ENCODE peak calls at places on chromosomes 3 and 15, in four cellular contexts. One of them, this sample, is unnamed.

GRCh38 chr15:92018535-92019239 is 165.2 kb downstream of the SLCO3A1 start:
- DNase-seq in GM12865: no peak
- DNase-seq in kidney epithelial cell: no peak
- DNase-seq in thoracic aorta: no peak
- DNase-seq in this sample: no peak

GRCh38 chr15:100879461-100880138 is at the start of gene ALDH1A3:
- DNase-seq in thoracic aorta: no peak
- DNase-seq in kidney epithelial cell: no peak
- DNase-seq in GM12865: peak
- DNase-seq in this sample: peak

GRCh38 chr3:169389925-169390253 is 273.6 kb downstream of the MECOM start:
- DNase-seq in GM12865: no peak
- DNase-seq in thoracic aorta: no peak
- DNase-seq in kidney epithelial cell: no peak
- DNase-seq in this sample: peak

GRCh38 chr3:138259126-138259525 is 70.5 kb downstream of the NME9 start:
- DNase-seq in thoracic aorta: no peak
- DNase-seq in GM12865: no peak
- DNase-seq in kidney epithelial cell: no peak
- DNase-seq in this sample: no peak

GRCh38 chr3:143090966-143091365 is 28.6 kb upstream of the CHST2 start:
- DNase-seq in kidney epithelial cell: no peak
- DNase-seq in GM12865: no peak
- DNase-seq in thoracic aorta: no peak
- DNase-seq in this sample: no peak

GRCh38 chr3:158314426-158315357 is 204.8 kb downstream of the RSRC1 start:
- DNase-seq in kidney epithelial cell: no peak
- DNase-seq in thoracic aorta: no peak
- DNase-seq in GM12865: peak
- DNase-seq in this sample: no peak

GRCh38 chr3:53269888-53270880 is 14.4 kb upstream of the TKT start:
- DNase-seq in thoracic aorta: peak
- DNase-seq in kidney epithelial cell: peak
- DNase-seq in GM12865: peak
- DNase-seq in this sample: peak

GRCh38 chr3:108324177-108324576 is 27.8 kb downstream of the HHLA2 start:
- DNase-seq in kidney epithelial cell: no peak
- DNase-seq in thoracic aorta: no peak
- DNase-seq in GM12865: no peak
- DNase-seq in this sample: no peak

GRCh38 chr3:111862974-111863373 is 3.9 kb downstream of the PHLDB2 start:
- DNase-seq in kidney epithelial cell: no peak
- DNase-seq in GM12865: no peak
- DNase-seq in thoracic aorta: no peak
- DNase-seq in this sample: no peak

GRCh38 chr15:101128191-101128590 is 123.7 kb downstream of the CHSY1 start:
- DNase-seq in kidney epithelial cell: peak
- DNase-seq in GM12865: no peak
- DNase-seq in thoracic aorta: no peak
- DNase-seq in this sample: no peak

GRCh38 chr3:144265527-144266100 is 294.0 kb downstream of the DIPK2A start:
- DNase-seq in thoracic aorta: no peak
- DNase-seq in kidney epithelial cell: no peak
- DNase-seq in GM12865: no peak
- DNase-seq in this sample: no peak

GRCh38 chr3:114154321-114154821 is 24.5 kb downstream of the DRD3 start:
- DNase-seq in kidney epithelial cell: no peak
- DNase-seq in thoracic aorta: no peak
- DNase-seq in GM12865: no peak
- DNase-seq in this sample: no peak

GRCh38 chr3:128091586-128091985 is 32.0 kb downstream of the RUVBL1 start:
- DNase-seq in thoracic aorta: no peak
- DNase-seq in kidney epithelial cell: no peak
- DNase-seq in GM12865: no peak
- DNase-seq in this sample: no peak

GRCh38 chr3:128094295-128095151 is 29.1 kb downstream of the RUVBL1 start:
- DNase-seq in GM12865: no peak
- DNase-seq in thoracic aorta: no peak
- DNase-seq in kidney epithelial cell: no peak
- DNase-seq in this sample: no peak

GRCh38 chr3:128084675-128085021 is 32.4 kb downstream of the SEC61A1 start:
- DNase-seq in kidney epithelial cell: no peak
- DNase-seq in GM12865: no peak
- DNase-seq in thoracic aorta: no peak
- DNase-seq in this sample: no peak

GRCh38 chr3:128083980-128084674 is 31.9 kb downstream of the SEC61A1 start:
- DNase-seq in thoracic aorta: no peak
- DNase-seq in GM12865: no peak
- DNase-seq in kidney epithelial cell: no peak
- DNase-seq in this sample: no peak

DNA sequence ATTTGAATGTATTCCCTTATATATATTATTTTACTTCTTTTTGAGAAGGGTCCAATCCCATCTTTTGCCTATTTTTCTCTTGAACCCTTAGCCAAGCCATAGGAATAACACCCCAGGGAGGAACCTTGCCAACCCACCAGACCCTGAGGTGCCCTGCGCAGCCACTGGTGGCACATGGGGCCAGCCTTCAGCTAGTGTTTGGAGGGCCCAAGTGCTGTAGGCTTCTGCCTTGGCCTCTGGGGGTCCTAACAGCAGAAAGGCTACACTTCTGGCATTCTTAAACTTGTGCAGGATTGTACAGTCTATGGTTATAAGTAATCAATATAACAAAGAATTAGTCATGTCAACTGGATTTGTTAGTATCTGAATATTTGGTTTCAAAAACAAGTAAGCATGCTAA is 34.5 kb downstream of the RUVBL1 start:
- DNase-seq in kidney epithelial cell: no peak
- DNase-seq in thoracic aorta: no peak
- DNase-seq in GM12865: no peak
- DNase-seq in this sample: no peak
- TF ChIP-seq CTCF in kidney epithelial cell: no peak
- TF ChIP-seq CTCF in thoracic aorta: no peak
- TF ChIP-seq CTCF in GM12865: no peak
- TF ChIP-seq CTCF in this sample: no peak

GRCh38 chr15:31453558-31454318 is 127.1 kb downstream of the KLF13 start:
- DNase-seq in GM12865: no peak
- DNase-seq in thoracic aorta: no peak
- DNase-seq in kidney epithelial cell: no peak
- DNase-seq in this sample: no peak
- TF ChIP-seq CTCF in GM12865: no peak
- TF ChIP-seq CTCF in thoracic aorta: no peak
- TF ChIP-seq CTCF in kidney epithelial cell: no peak
- TF ChIP-seq CTCF in this sample: no peak

DNA sequence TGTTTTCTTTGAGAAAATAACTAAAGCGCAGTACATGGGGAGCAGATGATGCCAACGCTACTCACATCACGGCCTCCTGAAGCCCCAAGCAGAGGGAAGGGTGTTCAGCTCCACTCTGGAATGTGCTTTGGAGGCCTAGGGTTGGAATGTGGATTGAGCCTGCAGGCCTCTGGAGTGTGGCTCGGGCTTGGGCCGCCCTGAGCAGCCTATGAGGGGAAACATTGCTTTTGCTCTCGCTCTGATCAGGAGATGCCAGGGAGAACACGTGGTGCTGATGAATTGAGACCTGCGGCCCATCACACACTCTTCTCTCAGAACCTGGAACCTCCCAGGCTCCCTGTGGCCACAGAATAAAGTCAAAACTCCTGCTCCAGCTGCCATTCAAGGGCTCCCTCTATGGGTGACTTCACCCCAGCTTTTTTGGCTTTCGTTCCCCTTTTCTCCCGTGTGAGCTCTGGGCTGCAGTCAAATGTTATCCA is 23.3 kb downstream of the CCDC13 start:
- DNase-seq in thoracic aorta: no peak
- DNase-seq in kidney epithelial cell: no peak
- DNase-seq in GM12865: peak
- DNase-seq in this sample: no peak
- TF ChIP-seq CTCF in thoracic aorta: peak
- TF ChIP-seq CTCF in kidney epithelial cell: peak
- TF ChIP-seq CTCF in GM12865: peak
- TF ChIP-seq CTCF in this sample: peak

GRCh38 chr15:52677593-52677992 is 1.6 kb downstream of the ATOSA start:
- DNase-seq in GM12865: no peak
- DNase-seq in thoracic aorta: no peak
- DNase-seq in kidney epithelial cell: no peak
- DNase-seq in this sample: no peak

GRCh38 chr15:52680041-52680391 is 828 bp upstream of the ATOSA start:
- DNase-seq in kidney epithelial cell: no peak
- DNase-seq in GM12865: peak
- DNase-seq in thoracic aorta: no peak
- DNase-seq in this sample: no peak

GRCh38 chr15:52679232-52680040 is at the start of gene ATOSA:
- DNase-seq in kidney epithelial cell: peak
- DNase-seq in thoracic aorta: peak
- DNase-seq in GM12865: peak
- DNase-seq in this sample: peak

GRCh38 chr15:52678468-52679231 is 538 bp downstream of the ATOSA start:
- DNase-seq in GM12865: peak
- DNase-seq in kidney epithelial cell: no peak
- DNase-seq in thoracic aorta: peak
- DNase-seq in this sample: peak

DNA sequence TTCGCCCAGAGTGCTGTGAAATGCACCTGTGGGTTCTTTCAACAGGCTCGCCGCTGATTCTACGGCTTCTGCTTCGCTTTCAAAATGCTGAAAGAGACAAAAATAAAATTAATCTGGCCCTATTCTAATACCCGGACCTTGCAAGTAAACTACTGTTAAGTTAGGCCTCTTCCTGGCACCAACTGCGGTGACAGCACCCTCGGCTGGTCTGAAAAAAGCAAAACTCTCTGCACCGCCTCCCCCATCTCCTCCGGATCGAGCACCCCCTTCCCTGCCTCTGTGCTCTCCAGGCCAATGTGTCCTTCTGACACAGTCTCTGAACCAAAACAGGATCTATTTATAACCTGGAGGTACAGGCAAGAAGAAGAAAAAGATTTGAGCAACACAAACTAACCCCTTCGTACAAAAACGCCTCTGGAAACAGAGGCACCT is 1.1 kb downstream of the ATOSA start:
- DNase-seq in thoracic aorta: peak
- DNase-seq in kidney epithelial cell: no peak
- DNase-seq in GM12865: peak
- DNase-seq in this sample: peak
- TF ChIP-seq CTCF in thoracic aorta: no peak
- TF ChIP-seq CTCF in kidney epithelial cell: peak
- TF ChIP-seq CTCF in GM12865: no peak
- TF ChIP-seq CTCF in this sample: no peak

GRCh38 chr3:120418866-120419490 is 31.8 kb downstream of the FSTL1 start:
- DNase-seq in GM12865: peak
- DNase-seq in thoracic aorta: no peak
- DNase-seq in kidney epithelial cell: no peak
- DNase-seq in this sample: peak
- TF ChIP-seq CTCF in GM12865: peak
- TF ChIP-seq CTCF in thoracic aorta: no peak
- TF ChIP-seq CTCF in kidney epithelial cell: peak
- TF ChIP-seq CTCF in this sample: peak

This sample was measured in Calu3.